ENCODE peak calls at places on chromosomes 12 and 14, in seven cellular contexts. L, O, H, I, E, W and T are unnamed samples.

GRCh38 chr12:71748081-71748850 is 6.4 kb upstream of the RAB21 start:
- DNase-seq in L (no peak), E (no peak), O (no peak), W (no peak), I (no peak), H (no peak), T (peak; percentile 2)

GRCh38 chr14:28765169-28765906 is 1.2 kb upstream of the FOXG1 start:
- DNase-seq in H (no peak), L (no peak), W (no peak), I (no peak), E (no peak), O (no peak), T (no peak)

GRCh38 chr14:105894978-105895881 is 368.8 kb downstream of the TMEM121 start:
- DNase-seq in L (no peak), E (no peak), W (peak; percentile 70), I (no peak), H (no peak), O (no peak), T (no peak)

GRCh38 chr12:2999265-2999841 is 40.2 kb downstream of the TEAD4 start:
- DNase-seq in E (no peak), W (no peak), O (no peak), L (no peak), H (no peak), I (no peak), T (no peak)

GRCh38 chr14:69012251-69012953 is 33.3 kb upstream of the ACTN1 start:
- DNase-seq in W (no peak), O (no peak), I (no peak), L (no peak), E (no peak), H (no peak), T (no peak)

GRCh38 chr12:674272-674781 is 11.1 kb upstream of the NINJ2 start:
- DNase-seq in E (no peak), I (peak; percentile 70), H (no peak), L (peak; percentile 49), W (no peak), O (no peak), T (no peak)

GRCh38 chr12:91387461-91388134 is 205.0 kb upstream of the DCN start:
- DNase-seq in L (no peak), E (no peak), I (no peak), O (no peak), H (no peak), W (no peak), T (no peak)

GRCh38 chr12:19624401-19624930 is 185.2 kb downstream of the AEBP2 start:
- DNase-seq in L (peak; percentile 13), H (peak; percentile 6), W (no peak), I (no peak), E (no peak), O (no peak), T (peak; percentile 24)

GRCh38 chr14:50399251-50400032 is 2.8 kb upstream of the CDKL1 start:
- DNase-seq in H (peak; percentile 52), O (no peak), E (no peak), W (no peak), I (no peak), L (peak; percentile 56), T (peak; percentile 52)

GRCh38 chr12:63276537-63277365 is 125.8 kb upstream of the AVPR1A start:
- DNase-seq in I (no peak), O (peak; percentile 10), E (no peak), W (no peak), H (peak; percentile 22), L (peak; percentile 32), T (peak; percentile 29)

GRCh38 chr14:75144944-75145343 is 18.1 kb upstream of the NEK9 start:
- DNase-seq in E (no peak), W (no peak), L (no peak), I (no peak), H (no peak), O (no peak), T (no peak)

GRCh38 chr14:99287269-99287942 is 15.4 kb upstream of the BCL11B start:
- DNase-seq in E (no peak), L (no peak), H (no peak), O (no peak), W (no peak), I (no peak), T (peak; percentile 25)

GRCh38 chr12:51323966-51324895 is at the start of gene BIN2:
- DNase-seq in I (peak; percentile 48), L (no peak), O (no peak), H (no peak), W (peak; percentile 95), E (no peak), T (no peak)

GRCh38 chr14:69573841-69574265 is 818 bp downstream of the CCDC177 start:
- DNase-seq in O (no peak), H (no peak), E (peak; percentile 59), L (no peak), W (no peak), I (no peak), T (no peak)

GRCh38 chr12:11730299-11731041 is 81.0 kb downstream of the ETV6 start:
- DNase-seq in L (no peak), O (no peak), E (no peak), H (no peak), W (no peak), I (no peak), T (no peak)

GRCh38 chr12:9868951-9869306 is 225 bp downstream of the CLEC2B start:
- DNase-seq in E (no peak), I (no peak), W (no peak), H (no peak), L (no peak), O (no peak), T (no peak)

GRCh38 chr14:22900088-22900799 is 17.2 kb downstream of the REM2 start:
- DNase-seq in O (peak; percentile 31), L (peak; percentile 73), E (peak; percentile 54), I (no peak), H (peak; percentile 76), W (no peak), T (peak; percentile 71)

GRCh38 chr14:64971890-64972785 is at the start of gene RAB15:
- DNase-seq in E (peak; percentile 61), O (peak; percentile 81), H (peak; percentile 35), W (peak; percentile 87), L (no peak), I (peak; percentile 22), T (peak; percentile 22)

GRCh38 chr14:27721760-27722159 is 1044.8 kb upstream of the FOXG1 start:
- DNase-seq in O (no peak), L (no peak), W (no peak), E (no peak), I (no peak), H (no peak), T (no peak)

GRCh38 chr12:121536929-121537813 is 43.7 kb downstream of the KDM2B start:
- DNase-seq in L (peak; percentile 50), H (peak; percentile 74), E (peak; percentile 91), O (peak; percentile 80), I (peak; percentile 8), W (peak; percentile 99), T (peak; percentile 69)

GRCh38 chr12:116202433-116202832 is 75.1 kb downstream of the MED13L start:
- DNase-seq in E (no peak), O (no peak), I (no peak), H (no peak), L (no peak), W (no peak), T (no peak)

GRCh38 chr12:106753526-106753925 is 21.0 kb upstream of the RIC8B start:
- DNase-seq in L (no peak), E (no peak), W (no peak), O (no peak), I (peak; percentile 21), H (no peak), T (no peak)

GRCh38 chr12:95191060-95191696 is 26.1 kb downstream of the FGD6 start:
- DNase-seq in I (no peak), H (no peak), L (no peak), E (no peak), W (no peak), O (no peak), T (no peak)

GRCh38 chr14:65156568-65157366 is 54.5 kb upstream of the MAX start:
- DNase-seq in W (peak; percentile 81), H (peak; percentile 88), L (peak; percentile 91), I (no peak), E (no peak), O (peak; percentile 95), T (peak; percentile 66)

GRCh38 chr12:78878447-78878846 is 13.9 kb downstream of the SYT1 start:
- DNase-seq in I (no peak), H (no peak), L (no peak), W (no peak), O (no peak), E (no peak), T (no peak)

GRCh38 chr12:92519284-92519683 is 183.5 kb upstream of the PLEKHG7 start:
- DNase-seq in H (no peak), L (no peak), O (no peak), E (no peak), I (no peak), W (no peak), T (no peak)

GRCh38 chr14:26730929-26731618 is 133.2 kb upstream of the NOVA1 start:
- DNase-seq in O (peak; percentile 29), L (peak; percentile 10), H (no peak), W (peak; percentile 17), I (no peak), E (no peak), T (peak; percentile 2)

GRCh38 chr12:105083041-105083440 is 1.2 kb downstream of the ALDH1L2 start:
- DNase-seq in L (no peak), W (no peak), E (no peak), I (no peak), H (peak; percentile 18), O (no peak), T (no peak)

GRCh38 chr12:27521066-27521465 is 2.9 kb upstream of the PPFIBP1 start:
- DNase-seq in W (no peak), I (no peak), O (peak; percentile 32), H (peak; percentile 52), L (peak; percentile 83), E (no peak), T (peak; percentile 69)

GRCh38 chr12:24268663-24269186 is 319.3 kb upstream of the SOX5 start:
- DNase-seq in O (no peak), W (no peak), H (no peak), L (no peak), I (no peak), E (no peak), T (no peak)

GRCh38 chr14:33812181-33812580 is 138.7 kb downstream of the EGLN3 start:
- DNase-seq in W (no peak), H (no peak), I (no peak), L (no peak), E (no peak), O (no peak), T (no peak)

GRCh38 chr14:104657563-104658324 is 31.7 kb upstream of the INF2 start:
- DNase-seq in L (no peak), E (no peak), O (no peak), I (no peak), H (no peak), W (no peak), T (no peak)

GRCh38 chr12:32139064-32139421 is 32.4 kb downstream of the BICD1 start:
- DNase-seq in W (no peak), O (no peak), H (peak; percentile 36), L (peak; percentile 51), E (no peak), I (no peak), T (peak; percentile 54)

GRCh38 chr12:5242440-5242839 is 189.5 kb upstream of the NTF3 start:
- DNase-seq in I (no peak), L (no peak), W (no peak), O (no peak), E (no peak), H (no peak), T (no peak)

GRCh38 chr12:18320036-18320617 is 58.8 kb downstream of the PIK3C2G start:
- DNase-seq in E (no peak), W (no peak), I (no peak), L (peak; percentile 68), H (peak; percentile 89), O (peak; percentile 19), T (peak; percentile 51)

GRCh38 chr12:64029013-64029857 is 184.7 kb downstream of the SRGAP1 start:
- DNase-seq in W (no peak), H (peak; percentile 90), E (no peak), O (peak; percentile 35), I (no peak), L (peak; percentile 19), T (no peak)

GRCh38 chr12:127191124-127191523 is 1075.8 kb upstream of the TMEM132C start:
- DNase-seq in W (no peak), H (peak; percentile 68), E (no peak), O (no peak), L (peak; percentile 51), I (no peak), T (peak; percentile 57)

GRCh38 chr14:103626150-103626850 is 2.7 kb upstream of the KLC1 start:
- DNase-seq in W (no peak), I (no peak), O (no peak), H (no peak), L (peak; percentile 74), E (no peak), T (no peak)